ENCODE peak calls at places on chromosomes 4 and X, in five cellular contexts. Y is Peyer's patch, K is left lung, H is thoracic aorta, G is left ventricle myocardium inferior. Q is an unnamed sample.

GRCh38 chr4:2799444-2799911 is 6.6 kb downstream of the SH3BP2 start:
- DNase-seq in Y (peak), H (peak), K (peak), G (peak), Q (no peak)

GRCh38 chrX:110853610-110854009 is 58.0 kb upstream of the CHRDL1 start:
- DNase-seq in H (no peak), K (no peak), Y (no peak), G (no peak), Q (no peak)

GRCh38 chr4:184282251-184282713 is 64.6 kb upstream of the ENPP6 start:
- DNase-seq in K (no peak), H (no peak), Y (peak), G (no peak), Q (no peak)

GRCh38 chr4:122309988-122310626 is 68.7 kb upstream of the ADAD1 start:
- DNase-seq in H (no peak), Y (no peak), K (no peak), G (no peak), Q (no peak)

GRCh38 chr4:132297346-132297745 is 851.7 kb upstream of the PCDH10 start:
- DNase-seq in G (no peak), H (no peak), Y (no peak), K (no peak), Q (no peak)

GRCh38 chr4:125518281-125518680 is 203.5 kb downstream of the FAT4 start:
- DNase-seq in H (no peak), G (no peak), K (no peak), Y (no peak), Q (no peak)

GRCh38 chr4:28621541-28621940 is 1760.9 kb downstream of the STIM2 start:
- DNase-seq in G (no peak), Y (no peak), H (no peak), K (no peak), Q (no peak)

GRCh38 chr4:88166608-88167007 is 8.2 kb upstream of the ABCG2 start:
- DNase-seq in K (no peak), H (no peak), G (no peak), Y (no peak), Q (no peak)

GRCh38 chr4:159117968-159118367 is 15.1 kb downstream of the RAPGEF2 start:
- DNase-seq in G (no peak), K (no peak), Y (no peak), H (no peak), Q (no peak)

GRCh38 chr4:136036744-136037143 is 1495.5 kb downstream of the PCDH18 start:
- DNase-seq in G (no peak), H (no peak), K (no peak), Y (no peak), Q (no peak)

GRCh38 chr4:182271731-182272525 is 28.7 kb downstream of the TENM3 start:
- DNase-seq in Y (no peak), H (no peak), G (no peak), K (no peak), Q (no peak)

GRCh38 chrX:16511776-16512400 is 138.1 kb upstream of the S100G start:
- DNase-seq in H (no peak), Y (no peak), G (no peak), K (no peak), Q (no peak)

GRCh38 chr4:6594826-6595355 is 19.9 kb downstream of the MAN2B2 start:
- DNase-seq in K (no peak), H (no peak), G (no peak), Y (no peak), Q (no peak)

GRCh38 chrX:72101597-72102037 is 30.1 kb downstream of the RTL5 start:
- DNase-seq in K (no peak), G (no peak), H (no peak), Y (no peak), Q (no peak)

GRCh38 chr4:22531638-22532037 is 15.8 kb upstream of the ADGRA3 start:
- DNase-seq in G (no peak), Y (no peak), H (no peak), K (no peak), Q (no peak)

GRCh38 chr4:22532896-22533295 is 17.0 kb upstream of the ADGRA3 start:
- DNase-seq in H (no peak), K (no peak), G (no peak), Y (no peak), Q (no peak)

GRCh38 chr4:22534374-22534773 is 18.5 kb upstream of the ADGRA3 start:
- DNase-seq in Y (no peak), K (no peak), H (no peak), G (no peak), Q (no peak)

GRCh38 chr4:22532117-22532516 is 16.3 kb upstream of the ADGRA3 start:
- DNase-seq in G (no peak), Y (no peak), K (no peak), H (no peak), Q (no peak)

GRCh38 chr4:22531226-22531625 is 15.4 kb upstream of the ADGRA3 start:
- DNase-seq in G (no peak), K (no peak), Y (no peak), H (no peak), Q (no peak)
- TF ChIP-seq CTCF in G (peak), K (no peak), Y (no peak), H (no peak), Q (no peak)

GRCh38 chr4:20428410-20429160 is 176.9 kb downstream of the SLIT2 start:
- DNase-seq in H (no peak), Y (no peak), G (no peak), K (no peak), Q (no peak)
- TF ChIP-seq CTCF in H (peak), Y (no peak), G (peak), K (no peak), Q (peak)

GRCh38 chrX:29090811-29091210 is 503.6 kb downstream of the IL1RAPL1 start:
- DNase-seq in H (no peak), Y (no peak), K (no peak), G (no peak), Q (no peak)
- TF ChIP-seq CTCF in H (no peak), Y (no peak), K (no peak), G (peak), Q (peak)

GRCh38 chr4:83378426-83378825 is 43.8 kb upstream of the HPSE start:
- DNase-seq in H (no peak), K (no peak), G (no peak), Y (no peak), Q (no peak)

GRCh38 chr4:83381173-83381572 is 46.5 kb upstream of the HPSE start:
- DNase-seq in K (no peak), H (no peak), G (no peak), Y (no peak), Q (no peak)
- TF ChIP-seq CTCF in K (no peak), H (no peak), G (no peak), Y (no peak), Q (no peak)

DNA sequence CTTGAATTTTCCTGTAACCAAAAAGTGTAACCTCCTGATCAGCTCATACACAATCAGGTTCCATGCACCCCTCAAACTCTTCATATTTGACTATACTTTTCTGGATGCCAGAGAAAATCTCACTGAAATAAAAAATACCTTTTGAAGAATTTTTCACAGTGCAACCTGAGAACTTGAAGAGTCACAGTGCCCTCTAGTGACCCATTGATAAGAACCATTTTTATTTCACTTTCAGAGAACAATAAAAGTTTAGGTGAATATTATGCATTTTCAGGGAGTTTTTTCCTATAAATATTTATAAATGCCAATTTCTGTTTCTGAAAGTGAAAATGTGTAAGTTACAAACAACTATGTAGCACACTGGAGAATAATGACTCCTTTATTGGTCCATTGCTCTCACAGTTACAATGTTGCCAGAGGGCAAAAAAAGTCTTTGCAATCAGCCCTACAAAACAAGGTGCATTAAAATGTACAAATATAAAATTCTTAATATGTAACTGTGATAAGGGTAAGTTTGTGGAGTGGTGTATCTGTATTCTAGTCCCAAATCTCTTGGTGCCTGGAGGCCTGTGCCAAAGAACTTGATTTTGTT is 153.6 kb upstream of the INTU start:
- DNase-seq in Y (no peak), G (no peak), H (no peak), K (no peak), Q (no peak)
- TF ChIP-seq CTCF in Y (peak), G (peak), H (peak), K (no peak), Q (peak)

GRCh38 chr4:77430847-77431246 is 174.8 kb upstream of the CXCL13 start:
- DNase-seq in Y (no peak), G (no peak), H (no peak), K (no peak), Q (no peak)

GRCh38 chr4:77433102-77433733 is 172.4 kb upstream of the CXCL13 start:
- DNase-seq in K (no peak), G (no peak), H (no peak), Y (no peak), Q (no peak)

GRCh38 chr4:77434299-77435092 is 171.1 kb upstream of the CXCL13 start:
- DNase-seq in H (no peak), Y (no peak), K (no peak), G (peak), Q (no peak)

GRCh38 chr4:77437079-77437478 is 168.5 kb upstream of the CXCL13 start:
- DNase-seq in G (no peak), H (no peak), K (no peak), Y (no peak), Q (no peak)

GRCh38 chr4:77432702-77433101 is 172.9 kb upstream of the CXCL13 start:
- DNase-seq in H (no peak), G (no peak), Y (no peak), K (no peak), Q (no peak)
- TF ChIP-seq CTCF in H (no peak), G (no peak), Y (peak), K (no peak), Q (no peak)

DNA sequence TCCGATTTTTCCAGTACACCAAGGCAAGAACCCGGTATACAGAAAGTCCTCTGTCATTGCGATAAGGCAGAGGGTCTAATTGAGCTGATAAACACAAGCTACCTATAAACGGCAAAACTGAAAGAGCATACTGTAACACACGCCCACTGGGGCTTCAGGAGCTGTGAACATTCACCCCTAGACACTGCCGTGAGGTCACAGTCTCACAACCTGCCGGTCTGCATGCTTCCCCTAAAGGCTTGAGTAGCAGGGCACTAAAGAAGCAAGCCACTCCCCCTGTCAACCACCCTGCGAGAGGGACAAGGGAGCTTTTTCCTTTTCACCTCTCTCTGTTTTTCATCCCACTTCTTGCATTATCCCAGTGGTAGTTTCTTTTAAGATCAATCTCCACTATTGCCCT is 22.4 kb upstream of the F9 start:
- DNase-seq in Y (no peak), K (no peak), H (no peak), G (no peak), Q (no peak)
- TF ChIP-seq CTCF in Y (no peak), K (no peak), H (no peak), G (no peak), Q (no peak)

GRCh38 chr4:30867427-30867826 is 147.3 kb downstream of the PCDH7 start:
- DNase-seq in K (no peak), G (no peak), H (no peak), Y (no peak), Q (no peak)

GRCh38 chr4:30868257-30868656 is 148.1 kb downstream of the PCDH7 start:
- DNase-seq in G (no peak), H (no peak), Y (no peak), K (no peak), Q (no peak)

GRCh38 chr4:30866444-30866843 is 146.3 kb downstream of the PCDH7 start:
- DNase-seq in K (no peak), H (no peak), G (no peak), Y (no peak), Q (no peak)

GRCh38 chr4:30866907-30867306 is 146.7 kb downstream of the PCDH7 start:
- DNase-seq in G (no peak), Y (no peak), K (no peak), H (no peak), Q (no peak)

GRCh38 chr4:30870513-30870912 is 150.3 kb downstream of the PCDH7 start:
- DNase-seq in K (no peak), G (no peak), H (no peak), Y (no peak), Q (no peak)
- TF ChIP-seq CTCF in K (no peak), G (no peak), H (no peak), Y (no peak), Q (no peak)

Q was measured in osteocyte.